ENCODE peak calls at places on chromosomes 4 and X, in eight cellular contexts. D is colonic mucosa, B is hepatocyte, F is AG10803, L is tibial nerve, C is esophagus muscularis mucosa, P is ascending aorta, Z is left ventricle myocardium inferior. O is an unnamed sample.

GRCh38 chr4:142367326-142368188 is 478.5 kb downstream of the INPP4B start:
- DNase-seq in F (no peak), B (no peak), P (no peak), Z (no peak), D (no peak), L (no peak), C (no peak), O (no peak)

GRCh38 chr4:71241467-71242401 is 97.1 kb upstream of the SLC4A4 start:
- DNase-seq in D (no peak), B (peak; percentile 15), Z (peak; percentile 31), P (no peak), C (no peak), L (no peak), F (no peak), O (no peak)

GRCh38 chr4:42341518-42342026 is 55.7 kb upstream of the SHISA3 start:
- DNase-seq in C (no peak), D (no peak), L (no peak), F (no peak), Z (no peak), B (no peak), P (no peak), O (no peak)

GRCh38 chr4:102730968-102731533 is 29.7 kb downstream of the MANBA start:
- DNase-seq in D (no peak), Z (no peak), F (no peak), C (no peak), B (peak; percentile 27), P (no peak), L (no peak), O (no peak)

GRCh38 chr4:1603413-1604135 is 80.5 kb downstream of the FAM53A start:
- DNase-seq in L (no peak), P (no peak), C (no peak), Z (no peak), D (no peak), F (no peak), B (no peak), O (no peak)

GRCh38 chr4:10180927-10181744 is 64.5 kb upstream of the WDR1 start:
- DNase-seq in D (no peak), L (no peak), Z (no peak), B (no peak), C (no peak), P (no peak), F (peak; percentile 67), O (no peak)

GRCh38 chrX:17738002-17738713 is 865 bp downstream of the SCML1 start:
- DNase-seq in L (peak; percentile 28), Z (peak; percentile 24), C (no peak), B (peak; percentile 40), F (peak; percentile 32), P (no peak), D (peak; percentile 55), O (peak; percentile 16)

GRCh38 chr4:121256346-121256745 is 92.2 kb upstream of the TNIP3 start:
- DNase-seq in Z (no peak), C (no peak), L (no peak), D (no peak), P (no peak), F (peak; percentile 90), B (peak; percentile 42), O (no peak)

GRCh38 chr4:53128959-53129358 is 236.9 kb downstream of the SCFD2 start:
- DNase-seq in D (no peak), B (no peak), F (peak; percentile 58), P (no peak), C (no peak), Z (peak; percentile 48), L (peak; percentile 72), O (peak; percentile 30)

GRCh38 chrX:136310411-136310810 is 9.6 kb downstream of the ADGRG4 start:
- DNase-seq in P (no peak), B (no peak), D (no peak), L (no peak), Z (no peak), C (no peak), F (no peak), O (no peak)

GRCh38 chrX:83771664-83772063 is 89.3 kb upstream of the CYLC1 start:
- DNase-seq in P (no peak), F (no peak), C (no peak), B (no peak), L (no peak), D (no peak), Z (no peak), O (no peak)

GRCh38 chr4:164807611-164808010 is 53.7 kb downstream of the SMIM31 start:
- DNase-seq in Z (no peak), F (no peak), B (peak; percentile 47), D (no peak), L (no peak), P (no peak), C (no peak), O (no peak)

GRCh38 chr4:91958651-91959050 is 345.1 kb upstream of the GRID2 start:
- DNase-seq in P (no peak), L (no peak), D (no peak), C (no peak), B (peak; percentile 32), F (no peak), Z (no peak), O (no peak)

GRCh38 chr4:110510955-110511544 is 35.1 kb downstream of the ENPEP start:
- DNase-seq in B (peak; percentile 72), F (peak; percentile 63), L (no peak), Z (no peak), P (no peak), D (no peak), C (no peak), O (no peak)

GRCh38 chrX:24495700-24496099 is 30.6 kb downstream of the PDK3 start:
- DNase-seq in Z (no peak), F (no peak), B (no peak), D (no peak), L (no peak), P (no peak), C (no peak), O (no peak)

GRCh38 chr4:16284050-16284449 is 57.8 kb upstream of the TAPT1 start:
- DNase-seq in L (no peak), Z (no peak), C (no peak), P (no peak), B (no peak), D (no peak), F (no peak), O (no peak)

GRCh38 chrX:47572773-47573333 is 9.4 kb upstream of the TIMP1 start:
- DNase-seq in F (no peak), D (no peak), L (no peak), C (no peak), Z (no peak), P (no peak), B (no peak), O (peak; percentile 82)

GRCh38 chrX:47574096-47574553 is 8.1 kb upstream of the TIMP1 start:
- DNase-seq in C (no peak), D (no peak), Z (no peak), B (peak; percentile 35), F (no peak), P (no peak), L (no peak), O (no peak)

GRCh38 chrX:47571896-47572295 is 10.3 kb upstream of the TIMP1 start:
- DNase-seq in B (no peak), P (no peak), C (no peak), L (no peak), F (no peak), D (no peak), Z (no peak), O (no peak)

GRCh38 chrX:47574609-47575325 is 7.5 kb upstream of the TIMP1 start:
- DNase-seq in Z (no peak), D (no peak), B (no peak), P (no peak), F (no peak), C (no peak), L (no peak), O (no peak)

GRCh38 chrX:47573334-47574095 is 8.7 kb upstream of the TIMP1 start:
- DNase-seq in L (peak; percentile 43), F (peak; percentile 70), C (no peak), D (peak; percentile 70), P (no peak), Z (peak; percentile 52), B (peak; percentile 61), O (peak; percentile 86)
- H3K4me3 ChIP-seq in L (peak overlapping the region; percentile 15), F (no peak overlapping the region), C (peak overlapping the region; percentile 50), D (peak overlapping the region; percentile 25), P (peak overlapping the region; percentile 48), Z (peak overlapping the region; percentile 63), B (peak overlapping the region; percentile 13), O (no peak overlapping the region)

GRCh38 chrX:76555816-76556215 is 128.3 kb downstream of the MAGEE1 start:
- DNase-seq in B (peak; percentile 17), Z (no peak), P (no peak), C (no peak), D (no peak), F (peak; percentile 3), L (no peak), O (no peak)
- TF ChIP-seq CTCF in B (peak; percentile 14), Z (no peak), P (no peak), C (no peak), D (no peak), F (peak; percentile 8), L (no peak), O (no peak)

DNA sequence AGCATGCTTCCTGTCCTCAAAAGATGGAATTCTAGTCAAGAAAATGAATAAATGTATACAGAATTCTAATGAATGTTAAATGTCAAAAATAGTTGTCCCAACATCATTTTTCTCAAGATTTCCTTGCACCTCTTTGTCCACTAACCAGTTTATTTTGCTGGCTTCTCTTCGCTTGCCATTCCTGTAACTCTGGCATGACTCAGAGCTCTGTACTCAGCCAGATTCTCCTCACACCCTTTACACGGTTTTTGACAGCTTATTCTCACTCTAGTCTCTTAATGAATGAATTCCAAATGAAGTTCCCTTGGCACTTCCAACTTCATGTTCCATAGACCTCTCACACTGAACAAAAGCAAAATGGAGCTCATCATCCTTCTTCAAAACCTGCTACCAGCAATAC is 419.3 kb upstream of the SLIT2 start:
- DNase-seq in Z (no peak), B (no peak), L (no peak), P (no peak), F (peak; percentile 11), D (no peak), C (no peak), O (no peak)
- H3K4me3 ChIP-seq in Z (no peak overlapping the region), B (no peak overlapping the region), L (no peak overlapping the region), P (no peak overlapping the region), F (no peak overlapping the region), D (no peak overlapping the region), C (no peak overlapping the region), O (no peak overlapping the region)

GRCh38 chr4:83284161-83285021 is at the start of gene COQ2:
- DNase-seq in D (peak; percentile 98), P (peak; percentile 82), C (peak; percentile 98), F (peak; percentile 95), B (peak; percentile 97), Z (peak; percentile 96), L (peak; percentile 92), O (peak; percentile 93)
- TF ChIP-seq CTCF in D (peak; percentile 18), P (peak; percentile 23), C (peak; percentile 27), F (peak; percentile 16), B (no peak), Z (peak; percentile 65), L (peak; percentile 33), O (no peak)

GRCh38 chrX:19728915-19729314 is 158.5 kb downstream of the SH3KBP1 start:
- DNase-seq in C (no peak), P (no peak), F (no peak), D (no peak), Z (no peak), B (no peak), L (no peak), O (no peak)
- H3K4me3 ChIP-seq in C (no peak overlapping the region), P (no peak overlapping the region), F (no peak overlapping the region), D (no peak overlapping the region), Z (no peak overlapping the region), B (no peak overlapping the region), L (no peak overlapping the region), O (no peak overlapping the region)